ENCODE peak calls at places on chromosomes 5 and 9, in six cellular contexts. N, M, F, Q, L and O are unnamed samples.

GRCh38 chr9:16309350-16310271 is 560.9 kb downstream of the BNC2 start:
- DNase-seq in L (no peak), M (no peak), F (no peak), Q (peak; percentile 56), N (peak; percentile 70), O (no peak)

GRCh38 chr9:107973451-107973850 is 483.9 kb upstream of the KLF4 start:
- DNase-seq in Q (no peak), L (no peak), F (no peak), N (no peak), M (no peak), O (no peak)

GRCh38 chr9:20618361-20618799 is 3.9 kb downstream of the MLLT3 start:
- DNase-seq in M (no peak), F (no peak), L (peak; percentile 29), N (peak; percentile 38), Q (peak; percentile 80), O (no peak)

GRCh38 chr5:155850411-155850810 is 476.6 kb upstream of the SGCD start:
- DNase-seq in N (no peak), M (no peak), F (no peak), L (no peak), Q (no peak), O (no peak)

GRCh38 chr5:172005708-172006377 is 595 bp downstream of the FBXW11 start:
- DNase-seq in L (no peak), F (peak; percentile 52), Q (peak; percentile 63), N (peak; percentile 28), M (peak; percentile 28), O (peak; percentile 45)

GRCh38 chr9:76619645-76620044 is 144.6 kb upstream of the PCA3 start:
- DNase-seq in N (no peak), F (no peak), Q (peak; percentile 43), L (no peak), M (no peak), O (no peak)

GRCh38 chr5:68965926-68966325 is 127.9 kb upstream of the SLC30A5 start:
- DNase-seq in M (no peak), F (no peak), Q (no peak), N (no peak), L (no peak), O (no peak)

GRCh38 chr9:4327504-4328191 is 27.8 kb upstream of the GLIS3 start:
- DNase-seq in F (no peak), N (no peak), Q (peak; percentile 54), M (no peak), L (peak; percentile 81), O (no peak)

GRCh38 chr5:31702709-31703108 is 63.8 kb downstream of the PDZD2 start:
- DNase-seq in N (no peak), Q (peak; percentile 11), L (no peak), F (no peak), M (no peak), O (no peak)

GRCh38 chr5:37478495-37478894 is 99.4 kb downstream of the WDR70 start:
- DNase-seq in L (no peak), F (no peak), M (no peak), Q (no peak), N (no peak), O (no peak)

GRCh38 chr5:612498-613424 is 621 bp downstream of the CEP72 start:
- DNase-seq in L (no peak), F (no peak), M (peak; percentile 45), Q (peak; percentile 57), N (no peak), O (peak; percentile 52)

GRCh38 chr5:150258126-150258525 is 31.4 kb downstream of the CAMK2A start:
- DNase-seq in F (no peak), Q (no peak), N (peak; percentile 47), L (no peak), M (no peak), O (no peak)

GRCh38 chr5:230711-231110 is 12.6 kb downstream of the SDHA start:
- DNase-seq in L (no peak), M (no peak), Q (no peak), N (no peak), F (no peak), O (no peak)

GRCh38 chr5:170176916-170177315 is 55.9 kb upstream of the C5orf58 start:
- DNase-seq in M (no peak), F (no peak), N (no peak), L (no peak), Q (no peak), O (no peak)

GRCh38 chr5:102211165-102211564 is 84.9 kb downstream of the SLCO4C1 start:
- DNase-seq in M (no peak), F (no peak), N (no peak), Q (no peak), L (no peak), O (no peak)

GRCh38 chr9:89386797-89387196 is 68.5 kb downstream of the SECISBP2 start:
- DNase-seq in Q (no peak), F (no peak), M (no peak), L (no peak), N (peak; percentile 79), O (no peak)

GRCh38 chr9:122904466-122904822 is 715 bp downstream of the RC3H2 start:
- DNase-seq in Q (peak; percentile 65), F (peak; percentile 35), M (peak; percentile 27), N (peak; percentile 41), L (peak; percentile 3), O (peak; percentile 51)

GRCh38 chr5:52875827-52876226 is 88.1 kb downstream of the ITGA1 start:
- DNase-seq in N (no peak), M (no peak), Q (peak; percentile 4), F (no peak), L (no peak), O (no peak)

GRCh38 chr5:155833282-155833681 is 493.7 kb upstream of the SGCD start:
- DNase-seq in L (no peak), M (no peak), F (no peak), N (no peak), Q (peak; percentile 29), O (no peak)

GRCh38 chr5:149912226-149912864 is 32.2 kb downstream of the PDE6A start:
- DNase-seq in F (no peak), N (no peak), L (no peak), M (no peak), Q (no peak), O (no peak)

GRCh38 chr5:143488372-143488771 is 84.9 kb upstream of the NR3C1 start:
- DNase-seq in N (no peak), L (no peak), M (no peak), F (no peak), Q (no peak), O (no peak)

GRCh38 chr5:142006363-142007236 is 6.2 kb downstream of the GNPDA1 start:
- DNase-seq in L (no peak), N (no peak), F (no peak), Q (no peak), M (no peak), O (no peak)

GRCh38 chr9:114259800-114260523 is 62.9 kb upstream of the ORM1 start:
- DNase-seq in F (no peak), Q (no peak), N (no peak), M (no peak), L (no peak), O (no peak)

GRCh38 chr5:34436761-34437501 is 219.2 kb upstream of the RAI14 start:
- DNase-seq in F (no peak), N (no peak), Q (no peak), L (peak; percentile 41), M (no peak), O (no peak)